ENCODE peak calls at places on chromosomes 2 and 18, in nine cellular contexts. One of them, this sample, is unnamed.

GRCh38 chr2:56132138-56132537 is 51.7 kb upstream of the CCDC85A start:
- DNase-seq in fibroblast of lung: peak; percentile 59
- DNase-seq in mesendoderm: peak; percentile 46
- DNase-seq in astrocyte: peak; percentile 19
- DNase-seq in IMR-90: peak; percentile 47
- DNase-seq in Karpas-422: peak; percentile 73
- DNase-seq in trophoblast cell: no peak
- DNase-seq in kidney: no peak
- DNase-seq in mammary epithelial cell: peak; percentile 17
- DNase-seq in this sample: peak; percentile 67

GRCh38 chr2:44686561-44686960 is 254.9 kb upstream of the SIX3 start:
- DNase-seq in fibroblast of lung: peak; percentile 22
- DNase-seq in mesendoderm: no peak
- DNase-seq in astrocyte: peak; percentile 66
- DNase-seq in IMR-90: peak; percentile 69
- DNase-seq in Karpas-422: no peak
- DNase-seq in trophoblast cell: no peak
- DNase-seq in kidney: no peak
- DNase-seq in mammary epithelial cell: peak; percentile 78
- DNase-seq in this sample: peak; percentile 81

GRCh38 chr2:2762898-2763287 is 431.8 kb upstream of the MYT1L start:
- DNase-seq in fibroblast of lung: no peak
- DNase-seq in mesendoderm: no peak
- DNase-seq in astrocyte: no peak
- DNase-seq in IMR-90: no peak
- DNase-seq in Karpas-422: no peak
- DNase-seq in trophoblast cell: no peak
- DNase-seq in kidney: peak; percentile 45
- DNase-seq in mammary epithelial cell: no peak
- DNase-seq in this sample: no peak

GRCh38 chr2:144198116-144198515 is 321.8 kb downstream of the ZEB2 start:
- DNase-seq in fibroblast of lung: peak; percentile 62
- DNase-seq in mesendoderm: peak; percentile 70
- DNase-seq in astrocyte: peak; percentile 46
- DNase-seq in IMR-90: peak; percentile 66
- DNase-seq in Karpas-422: no peak
- DNase-seq in trophoblast cell: no peak
- DNase-seq in kidney: no peak
- DNase-seq in mammary epithelial cell: peak; percentile 33
- DNase-seq in this sample: peak; percentile 26

GRCh38 chr2:225487901-225488416 is 88.4 kb downstream of the NYAP2 start:
- DNase-seq in fibroblast of lung: no peak
- DNase-seq in mesendoderm: no peak
- DNase-seq in astrocyte: no peak
- DNase-seq in IMR-90: no peak
- DNase-seq in Karpas-422: no peak
- DNase-seq in trophoblast cell: no peak
- DNase-seq in kidney: no peak
- DNase-seq in mammary epithelial cell: no peak
- DNase-seq in this sample: no peak

GRCh38 chr2:219331560-219332213 is 857 bp downstream of the RESP18 start:
- DNase-seq in fibroblast of lung: peak; percentile 29
- DNase-seq in mesendoderm: peak; percentile 43
- DNase-seq in astrocyte: no peak
- DNase-seq in IMR-90: peak; percentile 21
- DNase-seq in Karpas-422: no peak
- DNase-seq in trophoblast cell: no peak
- DNase-seq in kidney: peak; percentile 79
- DNase-seq in mammary epithelial cell: no peak
- DNase-seq in this sample: peak; percentile 61

GRCh38 chr2:241550616-241551580 is 7.6 kb upstream of the BOK start:
- DNase-seq in fibroblast of lung: no peak
- DNase-seq in mesendoderm: no peak
- DNase-seq in astrocyte: no peak
- DNase-seq in IMR-90: no peak
- DNase-seq in Karpas-422: peak; percentile 53
- DNase-seq in trophoblast cell: no peak
- DNase-seq in kidney: no peak
- DNase-seq in mammary epithelial cell: no peak
- DNase-seq in this sample: no peak

GRCh38 chr18:50218432-50219197 is 23.7 kb upstream of the MYO5B start:
- DNase-seq in fibroblast of lung: no peak
- DNase-seq in mesendoderm: peak; percentile 70
- DNase-seq in astrocyte: peak; percentile 10
- DNase-seq in IMR-90: peak; percentile 14
- DNase-seq in Karpas-422: peak; percentile 77
- DNase-seq in trophoblast cell: no peak
- DNase-seq in kidney: no peak
- DNase-seq in mammary epithelial cell: peak; percentile 33
- DNase-seq in this sample: peak; percentile 33

GRCh38 chr2:135898234-135898786 is 22.1 kb upstream of the MCM6 start:
- DNase-seq in fibroblast of lung: no peak
- DNase-seq in mesendoderm: no peak
- DNase-seq in astrocyte: no peak
- DNase-seq in IMR-90: no peak
- DNase-seq in Karpas-422: no peak
- DNase-seq in trophoblast cell: no peak
- DNase-seq in kidney: no peak
- DNase-seq in mammary epithelial cell: no peak
- DNase-seq in this sample: no peak

GRCh38 chr2:135890830-135891229 is 14.6 kb upstream of the MCM6 start:
- DNase-seq in fibroblast of lung: no peak
- DNase-seq in mesendoderm: no peak
- DNase-seq in astrocyte: no peak
- DNase-seq in IMR-90: no peak
- DNase-seq in Karpas-422: no peak
- DNase-seq in trophoblast cell: no peak
- DNase-seq in kidney: no peak
- DNase-seq in mammary epithelial cell: no peak
- DNase-seq in this sample: no peak

GRCh38 chr2:135890149-135890548 is 13.9 kb upstream of the MCM6 start:
- DNase-seq in fibroblast of lung: no peak
- DNase-seq in mesendoderm: no peak
- DNase-seq in astrocyte: no peak
- DNase-seq in IMR-90: no peak
- DNase-seq in Karpas-422: no peak
- DNase-seq in trophoblast cell: no peak
- DNase-seq in kidney: no peak
- DNase-seq in mammary epithelial cell: no peak
- DNase-seq in this sample: no peak

DNA sequence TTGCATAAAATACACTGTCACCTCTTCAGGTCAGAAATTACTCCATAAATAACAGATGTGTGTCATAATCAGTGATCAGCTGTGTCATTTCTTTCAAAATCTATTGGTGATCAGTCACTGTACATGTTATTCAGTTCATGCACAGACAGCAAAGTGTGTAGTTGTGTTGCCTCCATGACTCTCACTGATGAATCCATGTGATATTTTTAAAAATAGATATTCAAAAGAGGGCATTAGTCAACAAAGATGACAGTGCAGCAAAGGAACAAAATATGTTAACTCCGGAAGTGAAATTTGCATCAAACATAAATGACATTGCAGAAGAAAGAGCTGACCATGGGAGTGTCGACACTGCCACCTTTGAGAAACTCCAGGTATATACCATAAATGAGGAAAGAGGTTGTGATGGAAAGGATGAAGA is 17.1 kb upstream of the MCM6 start:
- DNase-seq in fibroblast of lung: no peak
- DNase-seq in mesendoderm: no peak
- DNase-seq in astrocyte: no peak
- DNase-seq in IMR-90: no peak
- DNase-seq in Karpas-422: peak; percentile 52
- DNase-seq in trophoblast cell: no peak
- DNase-seq in kidney: no peak
- DNase-seq in mammary epithelial cell: no peak
- DNase-seq in this sample: no peak
- H3K27ac ChIP-seq in fibroblast of lung: no peak overlapping the region
- H3K27ac ChIP-seq in mesendoderm: no peak overlapping the region
- H3K27ac ChIP-seq in astrocyte: no peak overlapping the region
- H3K27ac ChIP-seq in IMR-90: no peak overlapping the region
- H3K27ac ChIP-seq in Karpas-422: no peak overlapping the region
- H3K27ac ChIP-seq in trophoblast cell: no peak overlapping the region
- H3K27ac ChIP-seq in kidney: no peak overlapping the region
- H3K27ac ChIP-seq in mammary epithelial cell: no peak overlapping the region
- H3K27ac ChIP-seq in this sample: no peak overlapping the region

GRCh38 chr2:30255026-30255425 is 23.7 kb downstream of the LBH start:
- DNase-seq in fibroblast of lung: no peak
- DNase-seq in mesendoderm: no peak
- DNase-seq in astrocyte: no peak
- DNase-seq in IMR-90: no peak
- DNase-seq in Karpas-422: no peak
- DNase-seq in trophoblast cell: no peak
- DNase-seq in kidney: no peak
- DNase-seq in mammary epithelial cell: no peak
- DNase-seq in this sample: no peak

GRCh38 chr2:30253873-30254691 is 22.7 kb downstream of the LBH start:
- DNase-seq in fibroblast of lung: no peak
- DNase-seq in mesendoderm: no peak
- DNase-seq in astrocyte: no peak
- DNase-seq in IMR-90: no peak
- DNase-seq in Karpas-422: no peak
- DNase-seq in trophoblast cell: no peak
- DNase-seq in kidney: no peak
- DNase-seq in mammary epithelial cell: no peak
- DNase-seq in this sample: no peak

GRCh38 chr2:30254692-30255015 is 23.3 kb downstream of the LBH start:
- DNase-seq in fibroblast of lung: no peak
- DNase-seq in mesendoderm: no peak
- DNase-seq in astrocyte: no peak
- DNase-seq in IMR-90: no peak
- DNase-seq in Karpas-422: no peak
- DNase-seq in trophoblast cell: no peak
- DNase-seq in kidney: no peak
- DNase-seq in mammary epithelial cell: no peak
- DNase-seq in this sample: no peak

GRCh38 chr2:30250421-30250820 is 19.1 kb downstream of the LBH start:
- DNase-seq in fibroblast of lung: no peak
- DNase-seq in mesendoderm: no peak
- DNase-seq in astrocyte: no peak
- DNase-seq in IMR-90: no peak
- DNase-seq in Karpas-422: no peak
- DNase-seq in trophoblast cell: no peak
- DNase-seq in kidney: no peak
- DNase-seq in mammary epithelial cell: no peak
- DNase-seq in this sample: no peak

DNA sequence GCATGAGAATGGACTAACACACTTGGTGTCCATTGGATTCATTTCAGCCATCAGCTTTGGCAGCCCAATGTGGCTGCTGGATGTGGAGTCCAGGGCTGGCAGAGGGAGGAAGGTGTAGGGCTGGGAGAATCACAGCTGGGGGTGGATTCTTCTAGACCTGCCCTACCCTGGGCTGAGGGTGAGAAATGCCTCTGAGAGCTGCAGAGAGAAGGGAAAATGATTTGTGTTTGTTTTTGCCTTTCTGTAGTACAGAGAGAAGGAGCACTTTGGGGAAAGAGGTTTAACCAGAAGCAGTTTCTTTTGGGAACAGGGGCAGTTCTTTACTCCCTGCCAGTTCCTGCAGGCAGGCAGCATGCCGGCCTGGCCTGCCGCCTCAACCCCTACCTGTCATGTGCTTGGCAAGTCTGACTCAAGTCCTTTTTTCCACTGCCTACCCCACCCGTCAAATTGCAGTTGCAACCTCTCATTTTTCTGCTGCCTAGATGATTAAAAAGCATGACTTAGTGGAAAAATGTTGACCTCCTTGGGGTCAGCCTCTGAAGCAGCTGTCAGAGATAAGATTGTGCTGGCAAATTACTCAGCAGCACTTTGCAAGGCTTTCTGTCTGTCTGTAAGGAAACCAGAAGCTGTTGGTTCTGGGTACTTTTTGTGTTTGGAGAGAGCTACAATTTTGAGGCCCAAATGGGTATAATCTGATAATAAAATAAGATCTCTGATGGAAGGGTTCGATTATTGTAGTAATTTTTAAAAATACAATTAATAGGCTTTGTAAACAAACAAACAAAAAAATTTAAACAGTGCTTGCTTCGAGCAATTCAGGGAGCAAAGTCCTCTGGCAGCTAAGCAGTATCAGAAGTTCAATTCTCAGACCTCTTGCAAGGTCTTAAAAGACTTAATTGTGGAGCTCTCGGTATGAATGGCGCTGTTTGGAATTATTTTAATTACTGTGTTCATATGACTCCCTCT is 21.7 kb downstream of the LBH start:
- DNase-seq in fibroblast of lung: peak; percentile 90
- DNase-seq in mesendoderm: peak; percentile 79
- DNase-seq in astrocyte: peak; percentile 96
- DNase-seq in IMR-90: peak; percentile 85
- DNase-seq in Karpas-422: no peak
- DNase-seq in trophoblast cell: peak; percentile 94
- DNase-seq in kidney: no peak
- DNase-seq in mammary epithelial cell: peak; percentile 63
- DNase-seq in this sample: peak; percentile 88
- H3K9ac ChIP-seq in fibroblast of lung: no peak overlapping the region
- H3K9ac ChIP-seq in mesendoderm: peak overlapping the region; percentile 33
- H3K9ac ChIP-seq in astrocyte: peak overlapping the region; percentile 47
- H3K9ac ChIP-seq in IMR-90: peak overlapping the region; percentile 63
- H3K9ac ChIP-seq in Karpas-422: no peak overlapping the region
- H3K9ac ChIP-seq in trophoblast cell: no peak overlapping the region
- H3K9ac ChIP-seq in kidney: no peak overlapping the region
- H3K9ac ChIP-seq in mammary epithelial cell: no peak overlapping the region
- H3K9ac ChIP-seq in this sample: peak overlapping the region; percentile 70

GRCh38 chr2:174648896-174649295 is 51.3 kb upstream of the WIPF1 start:
- DNase-seq in fibroblast of lung: no peak
- DNase-seq in mesendoderm: no peak
- DNase-seq in astrocyte: no peak
- DNase-seq in IMR-90: no peak
- DNase-seq in Karpas-422: no peak
- DNase-seq in trophoblast cell: no peak
- DNase-seq in kidney: no peak
- DNase-seq in mammary epithelial cell: no peak
- DNase-seq in this sample: no peak

GRCh38 chr2:174643356-174643755 is 45.8 kb upstream of the WIPF1 start:
- DNase-seq in fibroblast of lung: no peak
- DNase-seq in mesendoderm: no peak
- DNase-seq in astrocyte: no peak
- DNase-seq in IMR-90: no peak
- DNase-seq in Karpas-422: no peak
- DNase-seq in trophoblast cell: peak; percentile 86
- DNase-seq in kidney: no peak
- DNase-seq in mammary epithelial cell: no peak
- DNase-seq in this sample: no peak

GRCh38 chr2:174645316-174645715 is 47.7 kb upstream of the WIPF1 start:
- DNase-seq in fibroblast of lung: no peak
- DNase-seq in mesendoderm: no peak
- DNase-seq in astrocyte: no peak
- DNase-seq in IMR-90: no peak
- DNase-seq in Karpas-422: no peak
- DNase-seq in trophoblast cell: peak; percentile 95
- DNase-seq in kidney: no peak
- DNase-seq in mammary epithelial cell: no peak
- DNase-seq in this sample: no peak

GRCh38 chr2:174641168-174641567 is 43.6 kb upstream of the WIPF1 start:
- DNase-seq in fibroblast of lung: no peak
- DNase-seq in mesendoderm: no peak
- DNase-seq in astrocyte: no peak
- DNase-seq in IMR-90: no peak
- DNase-seq in Karpas-422: no peak
- DNase-seq in trophoblast cell: no peak
- DNase-seq in kidney: no peak
- DNase-seq in mammary epithelial cell: no peak
- DNase-seq in this sample: no peak

DNA sequence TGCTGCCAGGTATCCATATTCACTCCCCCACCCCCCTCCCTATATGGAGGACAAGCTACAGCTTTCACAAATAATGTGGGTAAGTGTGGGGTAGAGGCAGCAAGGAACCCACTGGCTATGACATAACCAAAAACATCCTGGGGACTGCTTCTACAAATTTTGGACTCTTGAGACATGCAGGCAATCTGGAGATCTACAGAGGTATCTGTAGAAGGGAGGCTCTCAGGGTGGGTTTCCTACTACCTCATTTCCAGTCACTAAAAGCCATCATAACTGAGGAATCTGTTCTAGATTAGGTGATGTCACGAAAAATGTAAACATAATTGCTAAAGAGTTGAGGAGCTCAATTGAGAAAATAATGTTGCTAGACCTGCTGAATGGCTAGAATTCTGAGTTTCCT is 46.8 kb upstream of the WIPF1 start:
- DNase-seq in fibroblast of lung: no peak
- DNase-seq in mesendoderm: no peak
- DNase-seq in astrocyte: no peak
- DNase-seq in IMR-90: no peak
- DNase-seq in Karpas-422: no peak
- DNase-seq in trophoblast cell: peak; percentile 87
- DNase-seq in kidney: no peak
- DNase-seq in mammary epithelial cell: no peak
- DNase-seq in this sample: no peak
- H3K27ac ChIP-seq in fibroblast of lung: no peak overlapping the region
- H3K27ac ChIP-seq in mesendoderm: no peak overlapping the region
- H3K27ac ChIP-seq in astrocyte: no peak overlapping the region
- H3K27ac ChIP-seq in IMR-90: no peak overlapping the region
- H3K27ac ChIP-seq in Karpas-422: no peak overlapping the region
- H3K27ac ChIP-seq in trophoblast cell: peak overlapping the region; percentile 68
- H3K27ac ChIP-seq in kidney: no peak overlapping the region
- H3K27ac ChIP-seq in mammary epithelial cell: no peak overlapping the region
- H3K27ac ChIP-seq in this sample: no peak overlapping the region

DNA sequence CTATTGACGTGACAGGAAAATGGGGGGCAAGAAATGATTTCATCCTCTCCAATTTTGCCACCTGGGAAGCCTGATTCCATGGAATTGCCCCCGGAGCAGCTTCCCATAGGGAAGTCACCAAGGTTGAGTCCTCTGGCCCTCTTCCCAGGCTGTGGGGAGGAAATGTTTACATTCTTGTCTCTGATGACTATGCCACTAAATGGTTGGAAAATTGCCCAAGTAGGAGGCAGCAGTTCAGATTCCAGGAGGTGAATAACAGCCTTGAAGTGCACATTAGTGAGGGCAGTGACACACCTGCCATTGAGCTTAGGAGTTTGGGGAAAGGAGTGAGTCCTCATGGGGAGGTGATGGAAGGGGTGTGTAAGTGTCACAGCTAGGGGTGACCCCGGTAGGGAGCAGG is 449.2 kb upstream of the DCC start:
- DNase-seq in fibroblast of lung: no peak
- DNase-seq in mesendoderm: no peak
- DNase-seq in astrocyte: peak; percentile 16
- DNase-seq in IMR-90: peak; percentile 0
- DNase-seq in Karpas-422: no peak
- DNase-seq in trophoblast cell: no peak
- DNase-seq in kidney: no peak
- DNase-seq in mammary epithelial cell: peak; percentile 79
- DNase-seq in this sample: peak; percentile 27
- H3K9ac ChIP-seq in fibroblast of lung: no peak overlapping the region
- H3K9ac ChIP-seq in mesendoderm: no peak overlapping the region
- H3K9ac ChIP-seq in astrocyte: no peak overlapping the region
- H3K9ac ChIP-seq in IMR-90: no peak overlapping the region
- H3K9ac ChIP-seq in Karpas-422: no peak overlapping the region
- H3K9ac ChIP-seq in trophoblast cell: no peak overlapping the region
- H3K9ac ChIP-seq in kidney: no peak overlapping the region
- H3K9ac ChIP-seq in mammary epithelial cell: no peak overlapping the region
- H3K9ac ChIP-seq in this sample: no peak overlapping the region